ENCODE peak calls at places on chromosomes 5 and 9, in five cellular contexts. G, J, N, S and O are unnamed samples. For H3K36me3, the result is how much of the 10 kb centered on the place peaks cover.

GRCh38 chr5:179338123-179338676 is 7.1 kb downstream of the ADAMTS2 start:
- DNase-seq in G (no peak), J (no peak), S (no peak), N (no peak), O (no peak)

GRCh38 chr9:75086443-75087278 is 1.3 kb downstream of the NMRK1 start:
- DNase-seq in J (no peak), S (peak), N (peak), G (no peak), O (no peak)

GRCh38 chr5:163459465-163459887 is 426 bp downstream of the NUDCD2 start:
- DNase-seq in S (no peak), J (no peak), N (no peak), G (no peak), O (no peak)

GRCh38 chr5:1995491-1995890 is 112.8 kb upstream of the IRX4 start:
- DNase-seq in J (no peak), G (no peak), N (no peak), S (no peak), O (peak)

GRCh38 chr9:88303785-88304495 is 84.3 kb upstream of the SPIN1 start:
- DNase-seq in G (no peak), S (no peak), J (no peak), N (no peak), O (no peak)

GRCh38 chr9:87148391-87149237 is 201.3 kb upstream of the GAS1 start:
- DNase-seq in N (peak), G (peak), S (peak), J (peak), O (no peak)

GRCh38 chr9:18855636-18856035 is 177.4 kb downstream of the SAXO1 start:
- DNase-seq in S (peak), N (no peak), G (no peak), J (no peak), O (no peak)

GRCh38 chr5:53406630-53407316 is 73.7 kb upstream of the FST start:
- DNase-seq in N (peak), S (no peak), G (no peak), J (no peak), O (no peak)

GRCh38 chr5:164048527-164048926 is 543.1 kb downstream of the MAT2B start:
- DNase-seq in S (no peak), G (no peak), N (peak), J (no peak), O (no peak)

GRCh38 chr9:36738318-36738975 is 165.8 kb downstream of the MELK start:
- DNase-seq in S (no peak), J (no peak), G (no peak), N (peak), O (no peak)

GRCh38 chr5:10491673-10492026 is 50.0 kb downstream of the ROPN1L start:
- DNase-seq in J (no peak), N (no peak), S (no peak), G (no peak), O (no peak)

GRCh38 chr5:89277791-89278190 is 394.8 kb upstream of the MEF2C start:
- DNase-seq in N (peak), G (no peak), S (no peak), J (no peak), O (no peak)

GRCh38 chr9:129374651-129375050 is 196.6 kb upstream of the IER5L start:
- DNase-seq in S (no peak), J (no peak), N (no peak), G (no peak), O (no peak)

GRCh38 chr5:100902406-100903035 is 561 bp downstream of the ST8SIA4 start:
- DNase-seq in S (no peak), G (no peak), N (peak), J (no peak), O (no peak)

GRCh38 chr5:10452768-10453331 is 11.2 kb downstream of the ROPN1L start:
- DNase-seq in G (no peak), J (no peak), N (peak), S (no peak), O (no peak)

GRCh38 chr9:124756011-124756410 is 15.1 kb downstream of the NR6A1 start:
- DNase-seq in S (no peak), G (no peak), N (no peak), J (no peak), O (no peak)

GRCh38 chr5:43000198-43000840 is 39.8 kb downstream of the ANXA2R start:
- DNase-seq in S (no peak), J (no peak), G (no peak), N (peak), O (no peak)

GRCh38 chr9:107173422-107174180 is 109.5 kb upstream of the RAD23B start:
- DNase-seq in S (no peak), N (no peak), G (no peak), J (no peak), O (no peak)

GRCh38 chr5:1479581-1480188 is 34.4 kb upstream of the SLC6A3 start:
- DNase-seq in S (no peak), N (peak), G (no peak), J (no peak), O (no peak)

GRCh38 chr5:94802450-94802849 is 184.0 kb downstream of the SLF1 start:
- DNase-seq in G (no peak), S (no peak), J (no peak), N (peak), O (no peak)

GRCh38 chr5:123807177-123807900 is 295.4 kb downstream of the CSNK1G3 start:
- DNase-seq in J (no peak), G (no peak), N (no peak), S (no peak), O (no peak)

GRCh38 chr5:119131530-119132313 is 60.8 kb downstream of the DMXL1 start:
- DNase-seq in S (no peak), N (no peak), J (no peak), G (no peak), O (no peak)

GRCh38 chr5:155631116-155631515 is 617.6 kb downstream of the KIF4B start:
- DNase-seq in J (no peak), N (no peak), G (no peak), S (no peak), O (no peak)

GRCh38 chr5:159915913-159916840 is at the start of gene ADRA1B:
- DNase-seq in G (peak), N (peak), S (peak), J (peak), O (no peak)

GRCh38 chr5:52997424-52997823 is 8.3 kb downstream of the ITGA2 start:
- DNase-seq in J (no peak), S (no peak), G (no peak), N (no peak), O (no peak)

GRCh38 chr5:174573210-174574014 is 151.0 kb upstream of the MSX2 start:
- DNase-seq in G (no peak), J (no peak), N (peak), S (no peak), O (no peak)

GRCh38 chr9:18741880-18742279 is 267.9 kb downstream of the ADAMTSL1 start:
- DNase-seq in N (no peak), G (no peak), J (no peak), S (no peak), O (no peak)

GRCh38 chr5:19179561-19179960 is 808.4 kb downstream of the CDH18 start:
- DNase-seq in G (no peak), N (no peak), S (no peak), J (no peak), O (no peak)

GRCh38 chr5:3375586-3376311 is 219.9 kb upstream of the IRX1 start:
- DNase-seq in G (no peak), S (no peak), J (no peak), N (no peak), O (peak)

GRCh38 chr9:131270171-131271015 is 5.9 kb downstream of the FAM78A start:
- DNase-seq in N (no peak), J (no peak), S (peak), G (peak), O (no peak)

GRCh38 chr5:387491-388265 is 55.3 kb upstream of the EXOC3 start:
- DNase-seq in N (no peak), G (no peak), J (peak), S (no peak), O (peak)

GRCh38 chr5:180315762-180316212 is 23.9 kb upstream of the MAPK9 start:
- DNase-seq in G (no peak), S (peak), N (peak), J (no peak), O (no peak)

GRCh38 chr9:92312887-92313623 is 12.1 kb downstream of the NOL8 start:
- DNase-seq in J (no peak), N (no peak), G (no peak), S (no peak), O (no peak)

GRCh38 chr9:92313624-92314012 is 11.5 kb downstream of the NOL8 start:
- DNase-seq in N (no peak), J (no peak), G (no peak), S (no peak), O (no peak)

GRCh38 chr9:92310562-92310961 is 14.6 kb downstream of the NOL8 start:
- DNase-seq in G (no peak), J (no peak), S (no peak), N (no peak), O (no peak)

GRCh38 chr9:92315456-92315855 is 9.7 kb downstream of the NOL8 start:
- DNase-seq in G (no peak), N (no peak), J (no peak), S (no peak), O (no peak)
- H3K36me3 ChIP-seq in G (under half), N (under half), J (half or more), S (half or more), O (under half)

GRCh38 chr5:177334155-177334551 is 17.3 kb downstream of the LMAN2 start:
- DNase-seq in G (no peak), S (no peak), N (no peak), J (no peak), O (no peak)
- H3K36me3 ChIP-seq in G (half or more), S (half or more), N (under half), J (half or more), O (under half)

DNA sequence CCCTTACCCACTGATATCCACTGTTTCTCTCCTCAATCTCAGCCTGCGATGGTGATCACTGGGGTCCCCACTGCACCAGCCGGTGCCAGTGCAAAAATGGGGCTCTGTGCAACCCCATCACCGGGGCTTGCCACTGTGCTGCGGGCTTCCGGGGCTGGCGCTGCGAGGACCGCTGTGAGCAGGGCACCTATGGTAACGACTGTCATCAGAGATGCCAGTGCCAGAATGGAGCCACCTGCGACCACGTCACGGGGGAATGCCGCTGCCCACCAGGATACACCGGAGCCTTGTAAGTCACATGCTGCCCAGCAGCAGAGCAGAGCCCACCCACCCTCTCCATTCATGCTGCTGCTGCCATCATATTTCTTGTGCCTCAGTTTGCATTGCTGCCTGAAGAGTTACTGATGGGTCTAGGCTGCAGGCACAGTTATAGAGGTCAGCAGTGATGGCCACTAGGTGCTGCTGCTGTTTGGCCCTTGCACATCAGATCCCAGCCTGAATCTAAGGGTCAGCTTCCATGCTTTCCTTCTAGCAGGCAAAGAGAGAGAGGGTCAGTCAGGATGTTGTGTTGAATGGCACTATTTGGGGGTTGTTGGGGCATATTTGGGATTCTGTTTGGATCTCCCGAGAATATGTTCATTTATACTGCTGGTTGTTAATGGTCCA is 106.0 kb downstream of the MEGF10 start:
- DNase-seq in N (no peak), S (no peak), J (no peak), G (no peak), O (no peak)
- H3K36me3 ChIP-seq in N (under half), S (under half), J (under half), G (under half), O (under half)

GRCh38 chr5:138315751-138316278 is 15.8 kb downstream of the CDC25C start:
- DNase-seq in J (no peak), S (no peak), N (no peak), G (no peak), O (no peak)
- H3K36me3 ChIP-seq in J (under half), S (under half), N (under half), G (under half), O (under half)

GRCh38 chr9:101737165-101737704 is 1.2 kb downstream of the GRIN3A start:
- DNase-seq in J (no peak), S (no peak), N (no peak), G (no peak), O (no peak)

GRCh38 chr9:101738566-101739183 is at the start of gene GRIN3A:
- DNase-seq in S (peak), J (no peak), N (no peak), G (no peak), O (no peak)

GRCh38 chr9:101739311-101739710 is 864 bp upstream of the GRIN3A start:
- DNase-seq in J (no peak), N (no peak), G (no peak), S (peak), O (no peak)

GRCh38 chr9:101737705-101738565 is 512 bp downstream of the GRIN3A start:
- DNase-seq in N (no peak), S (peak), J (no peak), G (no peak), O (no peak)

GRCh38 chr9:101736723-101737122 is 1.7 kb downstream of the GRIN3A start:
- DNase-seq in G (no peak), S (peak), N (no peak), J (no peak), O (no peak)
- H3K36me3 ChIP-seq in G (under half), S (under half), N (under half), J (under half), O (under half)

GRCh38 chr9:15612962-15613361 is 60.1 kb downstream of the CCDC171 start:
- DNase-seq in G (no peak), N (no peak), S (no peak), J (no peak), O (no peak)
- H3K36me3 ChIP-seq in G (under half), N (under half), S (under half), J (under half), O (under half)

GRCh38 chr5:138170299-138170698 is 8.1 kb downstream of the BRD8 start:
- DNase-seq in N (no peak), S (no peak), J (no peak), G (no peak), O (no peak)
- H3K36me3 ChIP-seq in N (under half), S (half or more), J (half or more), G (half or more), O (under half)

GRCh38 chr5:68759593-68759992 is 334.2 kb upstream of the SLC30A5 start:
- DNase-seq in J (no peak), G (no peak), N (no peak), S (no peak), O (no peak)

GRCh38 chr5:68757813-68758212 is 336.0 kb upstream of the SLC30A5 start:
- DNase-seq in N (no peak), S (no peak), G (no peak), J (no peak), O (no peak)

GRCh38 chr5:68766952-68767464 is 326.8 kb upstream of the SLC30A5 start:
- DNase-seq in G (no peak), J (no peak), N (no peak), S (no peak), O (no peak)

GRCh38 chr5:68762201-68762600 is 331.6 kb upstream of the SLC30A5 start:
- DNase-seq in N (no peak), S (no peak), G (no peak), J (no peak), O (no peak)
- H3K36me3 ChIP-seq in N (under half), S (under half), G (under half), J (under half), O (under half)

GRCh38 chr9:69744688-69745380 is 15.0 kb downstream of the PTAR1 start:
- DNase-seq in J (no peak), G (no peak), N (no peak), S (no peak), O (no peak)
- H3K36me3 ChIP-seq in J (under half), G (under half), N (under half), S (half or more), O (under half)

DNA sequence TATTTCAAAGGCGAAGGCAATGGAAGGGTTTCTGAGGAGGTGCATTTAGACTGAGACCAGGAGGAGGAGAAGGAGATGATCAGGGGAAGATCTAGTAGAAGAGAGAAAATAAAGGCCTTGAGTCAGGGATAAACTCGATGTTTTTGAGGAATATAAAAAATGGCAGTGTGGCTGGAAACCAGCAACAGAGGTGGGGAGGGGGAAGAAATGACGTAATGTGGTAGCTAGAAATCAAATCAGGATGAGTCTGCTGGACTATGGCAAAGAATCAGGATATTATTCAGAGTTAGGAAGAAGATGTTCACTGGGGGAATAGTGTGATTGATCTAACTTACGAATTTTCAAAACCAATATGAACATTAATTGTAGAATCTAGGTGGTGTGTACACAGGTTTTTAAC is 1673.9 kb upstream of the WWC1 start:
- DNase-seq in J (no peak), S (no peak), G (no peak), N (no peak), O (no peak)
- H3K36me3 ChIP-seq in J (under half), S (under half), G (under half), N (under half), O (under half)